ENCODE peak calls at places on chromosomes 11 and 22, in seven cellular contexts. O, F, J, L, W, U and V are unnamed samples.

GRCh38 chr11:93767018-93767417 is 17.1 kb upstream of the MED17 start:
- DNase-seq in O (no peak), F (no peak), J (no peak), L (no peak), W (no peak), U (no peak), V (peak; percentile 83)

GRCh38 chr11:61172353-61172752 is 11.1 kb upstream of the VPS37C start:
- DNase-seq in O (no peak), F (no peak), J (no peak), L (no peak), W (no peak), U (no peak), V (no peak)

GRCh38 chr11:119791701-119792151 is 62.7 kb upstream of the NECTIN1 start:
- DNase-seq in O (no peak), F (peak; percentile 39), J (no peak), L (no peak), W (no peak), U (no peak), V (no peak)

GRCh38 chr11:122207921-122208764 is 92.1 kb upstream of the BLID start:
- DNase-seq in O (no peak), F (no peak), J (no peak), L (peak; percentile 69), W (peak; percentile 84), U (no peak), V (no peak)

GRCh38 chr11:20161230-20161918 is 1.1 kb upstream of the DBX1 start:
- DNase-seq in O (peak; percentile 61), F (no peak), J (no peak), L (peak; percentile 45), W (no peak), U (no peak), V (no peak)

GRCh38 chr22:42902875-42903510 is 45.9 kb upstream of the ARFGAP3 start:
- DNase-seq in O (no peak), F (no peak), J (no peak), L (peak; percentile 43), W (no peak), U (no peak), V (no peak)

GRCh38 chr22:20248461-20248959 is 19.6 kb downstream of the RTN4R start:
- DNase-seq in O (no peak), F (no peak), J (no peak), L (no peak), W (no peak), U (no peak), V (no peak)

GRCh38 chr11:7967826-7968225 is 2.6 kb upstream of the NLRP10 start:
- DNase-seq in O (no peak), F (no peak), J (no peak), L (no peak), W (no peak), U (no peak), V (no peak)

GRCh38 chr11:111937859-111938258 is 716 bp downstream of the DIXDC1 start:
- DNase-seq in O (no peak), F (no peak), J (no peak), L (no peak), W (no peak), U (no peak), V (no peak)

GRCh38 chr11:1908579-1908978 is 10.9 kb upstream of the TNNT3 start:
- DNase-seq in O (no peak), F (no peak), J (no peak), L (no peak), W (no peak), U (no peak), V (no peak)

GRCh38 chr22:23718371-23719165 is 27.8 kb downstream of the RGL4 start:
- DNase-seq in O (no peak), F (no peak), J (no peak), L (no peak), W (no peak), U (no peak), V (no peak)

GRCh38 chr11:122843281-122844150 is 5.2 kb downstream of the CRTAM start:
- DNase-seq in O (peak; percentile 38), F (no peak), J (no peak), L (no peak), W (no peak), U (no peak), V (no peak)

GRCh38 chr11:45373506-45373905 is 87.4 kb upstream of the SYT13 start:
- DNase-seq in O (no peak), F (no peak), J (no peak), L (no peak), W (no peak), U (no peak), V (no peak)

GRCh38 chr11:34564807-34565241 is 51.2 kb upstream of the ELF5 start:
- DNase-seq in O (no peak), F (no peak), J (no peak), L (no peak), W (no peak), U (no peak), V (no peak)

GRCh38 chr22:20141186-20142077 is 9.4 kb downstream of the CCDC188 start:
- DNase-seq in O (no peak), F (peak; percentile 50), J (no peak), L (peak; percentile 91), W (peak; percentile 8), U (no peak), V (no peak)